ENCODE peak calls at places on chromosomes 1 and 21, in six cellular contexts. N, Z, K, J, R and E are unnamed samples.

GRCh38 chr1:12088607-12089006 is 25.5 kb downstream of the TNFRSF8 start:
- DNase-seq in Z (no peak), K (peak; percentile 39), N (no peak), J (no peak), R (no peak), E (peak; percentile 34)

GRCh38 chr1:9900142-9901043 is 9.7 kb downstream of the CTNNBIP1 start:
- DNase-seq in J (peak; percentile 87), R (no peak), K (no peak), Z (no peak), N (no peak), E (no peak)

GRCh38 chr1:4660917-4661594 is 6.6 kb downstream of the AJAP1 start:
- DNase-seq in K (no peak), Z (no peak), R (no peak), N (no peak), J (no peak), E (no peak)

GRCh38 chr1:173749137-173749536 is 34.4 kb downstream of the KLHL20 start:
- DNase-seq in Z (no peak), N (no peak), K (no peak), R (no peak), J (no peak), E (no peak)

GRCh38 chr1:179082308-179083030 is 599 bp downstream of the TOR3A start:
- DNase-seq in Z (no peak), K (peak; percentile 27), R (no peak), J (peak; percentile 28), N (no peak), E (peak; percentile 59)

GRCh38 chr21:42981862-42982261 is 7.5 kb downstream of the PKNOX1 start:
- DNase-seq in K (no peak), J (no peak), Z (no peak), R (no peak), N (no peak), E (no peak)

GRCh38 chr21:45833437-45833836 is 148.1 kb upstream of the COL6A1 start:
- DNase-seq in R (no peak), N (no peak), J (no peak), Z (no peak), K (no peak), E (no peak)

GRCh38 chr1:9326596-9326995 is 33.9 kb downstream of the SPSB1 start:
- DNase-seq in N (peak; percentile 66), J (no peak), Z (no peak), R (peak; percentile 56), K (no peak), E (no peak)

GRCh38 chr1:106435269-106435668 is 621.2 kb upstream of the PRMT6 start:
- DNase-seq in Z (no peak), R (no peak), K (no peak), J (no peak), N (no peak), E (no peak)

GRCh38 chr1:20376171-20376570 is 85.5 kb downstream of the VWA5B1 start:
- DNase-seq in J (no peak), Z (no peak), N (no peak), K (no peak), R (no peak), E (no peak)

GRCh38 chr1:53071167-53071865 is 9.3 kb downstream of the PODN start:
- DNase-seq in J (no peak), R (peak; percentile 10), N (no peak), Z (peak; percentile 46), K (no peak), E (no peak)

GRCh38 chr1:2295526-2295925 is 67.4 kb downstream of the SKI start:
- DNase-seq in K (no peak), Z (no peak), R (no peak), J (no peak), N (no peak), E (no peak)

GRCh38 chr21:35843911-35844667 is 216.2 kb downstream of the SETD4 start:
- DNase-seq in N (no peak), Z (peak; percentile 56), K (no peak), J (no peak), R (no peak), E (no peak)

GRCh38 chr1:163174524-163175437 is 27.9 kb downstream of the RGS5 start:
- DNase-seq in N (peak; percentile 79), Z (peak; percentile 75), K (peak; percentile 21), J (peak; percentile 35), R (peak; percentile 23), E (no peak)

GRCh38 chr1:108643492-108644333 is 17.2 kb downstream of the HENMT1 start:
- DNase-seq in K (peak; percentile 67), Z (no peak), R (peak; percentile 12), N (peak; percentile 86), J (peak; percentile 39), E (peak; percentile 59)

GRCh38 chr1:3470650-3471355 is 16.3 kb downstream of the ARHGEF16 start:
- DNase-seq in K (no peak), Z (peak; percentile 39), N (no peak), R (no peak), J (no peak), E (peak; percentile 30)

GRCh38 chr1:3471356-3472087 is 17.1 kb downstream of the ARHGEF16 start:
- DNase-seq in K (no peak), R (peak; percentile 56), J (no peak), Z (peak; percentile 59), N (peak; percentile 57), E (no peak)

GRCh38 chr1:3469104-3469848 is 14.8 kb downstream of the ARHGEF16 start:
- DNase-seq in J (no peak), R (no peak), K (no peak), N (no peak), Z (no peak), E (peak; percentile 44)

GRCh38 chr1:3468236-3469103 is 14.0 kb downstream of the ARHGEF16 start:
- DNase-seq in N (no peak), R (no peak), K (no peak), J (no peak), Z (peak; percentile 54), E (no peak)

DNA sequence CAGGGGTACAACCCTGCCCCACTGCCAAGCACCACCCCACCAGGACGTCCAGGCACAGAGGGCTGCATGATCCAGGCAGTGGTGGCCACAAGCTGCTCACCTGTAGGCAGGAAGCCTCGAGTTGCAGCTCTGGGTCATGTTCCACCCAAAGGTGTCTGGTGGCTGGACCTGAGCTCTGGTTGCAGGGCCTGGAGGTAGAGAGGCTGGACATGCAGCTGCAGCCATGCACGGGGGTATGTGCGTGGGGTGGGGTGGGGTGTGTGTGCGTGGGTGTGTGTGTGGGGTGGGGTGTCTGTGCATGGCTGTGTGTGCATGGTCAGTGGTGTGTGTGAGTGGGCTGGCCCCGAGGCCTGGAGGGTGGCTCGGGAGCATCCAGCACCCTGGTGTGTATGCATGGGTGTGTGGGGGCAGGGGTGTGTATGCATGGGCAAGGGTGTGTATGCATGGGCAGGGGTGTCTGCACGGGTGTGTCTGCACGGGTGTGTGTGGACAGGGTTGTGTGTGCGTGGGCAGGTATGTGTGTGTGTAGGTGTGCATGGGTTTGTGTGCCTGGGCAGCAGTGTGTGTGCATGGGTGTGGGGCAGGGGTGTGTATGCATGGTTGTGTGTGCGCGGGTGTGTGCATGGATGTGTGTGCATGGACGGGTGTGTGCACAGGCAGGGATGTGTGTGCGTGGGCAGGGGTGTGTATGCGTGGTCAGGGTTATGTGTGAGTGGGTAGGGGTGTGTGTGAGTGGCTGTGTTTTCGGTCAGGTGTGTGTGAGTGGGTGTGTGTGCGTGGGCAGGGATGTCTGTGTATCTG is 15.6 kb downstream of the ARHGEF16 start:
- DNase-seq in N (no peak), J (no peak), R (no peak), Z (no peak), K (no peak), E (peak; percentile 43)
- H3K27ac ChIP-seq in N (no peak overlapping the region), J (no peak overlapping the region), R (no peak overlapping the region), Z (no peak overlapping the region), K (no peak overlapping the region), E (no peak overlapping the region)

DNA sequence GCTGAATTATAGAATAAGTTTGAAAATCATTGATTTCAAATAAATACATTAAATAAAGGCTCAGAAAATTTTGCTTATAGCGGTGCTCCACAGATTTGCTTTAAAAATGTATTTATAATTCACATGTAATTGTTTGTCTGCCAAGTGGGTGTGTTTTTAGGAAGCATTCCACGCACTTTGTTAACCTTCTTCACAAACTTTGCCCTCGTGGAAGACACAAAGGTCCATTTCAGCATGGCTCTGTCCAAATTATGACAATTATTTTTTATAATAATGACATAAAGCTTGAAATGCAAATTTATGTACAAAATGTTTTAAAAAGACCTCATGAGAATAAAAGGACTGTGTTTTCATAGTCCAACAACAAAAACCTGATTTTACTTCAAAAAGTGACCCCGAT is 146.1 kb downstream of the GRIK1 start:
- DNase-seq in R (no peak), Z (no peak), J (no peak), N (no peak), K (no peak), E (no peak)
- H3K4me1 ChIP-seq in R (no peaks in the 10 kb centered on the region), Z (no peaks in the 10 kb centered on the region), J (peaks cover 3% of the 10 kb centered on the region), N (no peaks in the 10 kb centered on the region), K (no peaks in the 10 kb centered on the region), E (no peaks in the 10 kb centered on the region)

DNA sequence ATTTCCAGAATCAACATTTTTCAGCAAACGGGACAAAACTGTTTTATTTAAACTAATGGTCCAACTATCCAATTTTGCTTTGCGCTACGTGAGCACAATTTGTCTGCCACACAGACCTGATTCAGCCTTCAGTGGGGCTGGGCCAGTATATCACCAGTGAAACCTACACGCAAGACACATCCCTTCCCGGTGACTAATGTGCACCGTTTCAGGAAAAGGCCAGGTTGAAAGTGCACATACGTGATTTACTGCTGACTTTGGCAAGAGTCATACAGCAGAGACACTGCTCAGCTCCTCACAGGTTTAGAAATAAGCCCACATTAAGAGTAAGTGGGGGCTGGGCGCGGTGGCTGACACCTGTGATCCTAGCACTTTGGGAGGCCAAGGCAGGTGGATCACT is 5.1 kb upstream of the TMEM51 start:
- DNase-seq in K (no peak), Z (no peak), J (no peak), R (no peak), N (no peak), E (no peak)
- H3K9me3 ChIP-seq in K (no peaks in the 10 kb centered on the region), Z (no peaks in the 10 kb centered on the region), J (no peaks in the 10 kb centered on the region), R (no peaks in the 10 kb centered on the region), N (no peaks in the 10 kb centered on the region), E (no peaks in the 10 kb centered on the region)

GRCh38 chr1:192518700-192519099 is 56.9 kb upstream of the RGS1 start:
- DNase-seq in R (no peak), J (no peak), K (no peak), Z (no peak), N (no peak), E (no peak)

GRCh38 chr1:192513697-192514096 is 61.9 kb upstream of the RGS1 start:
- DNase-seq in N (no peak), Z (no peak), R (no peak), J (no peak), K (no peak), E (no peak)

GRCh38 chr1:192513196-192513595 is 62.4 kb upstream of the RGS1 start:
- DNase-seq in K (no peak), N (no peak), Z (no peak), J (no peak), R (no peak), E (no peak)

GRCh38 chr1:192512426-192513125 is 63.0 kb upstream of the RGS1 start:
- DNase-seq in J (peak; percentile 34), R (no peak), K (no peak), N (no peak), Z (no peak), E (no peak)

DNA sequence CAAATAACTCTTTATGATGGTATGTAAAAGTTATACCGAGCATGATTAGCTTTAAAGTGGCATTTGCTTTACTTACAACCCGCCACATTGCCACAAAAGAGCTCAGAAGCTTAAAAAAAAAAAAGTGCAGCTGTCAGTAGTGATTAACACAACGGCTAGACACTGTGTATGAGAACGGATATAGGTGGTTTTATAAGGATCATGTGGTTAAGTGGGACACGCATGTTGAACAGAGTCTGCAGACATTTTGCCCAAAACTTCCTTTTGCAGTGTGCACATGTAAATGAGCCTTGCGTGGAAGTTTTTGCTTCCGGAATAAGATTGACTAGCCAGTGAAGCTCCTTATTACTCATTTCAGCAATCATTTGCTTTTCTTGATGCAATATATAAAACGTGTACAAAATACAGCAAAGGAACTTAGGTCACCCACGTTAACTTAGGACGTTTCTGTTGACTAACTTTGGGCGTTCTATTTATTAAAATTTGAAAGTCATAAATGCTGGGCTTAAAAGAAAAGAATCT is 58.7 kb upstream of the RGS1 start:
- DNase-seq in N (no peak), R (no peak), K (peak; percentile 86), Z (no peak), J (no peak), E (peak; percentile 85)
- H3K27ac ChIP-seq in N (no peak overlapping the region), R (no peak overlapping the region), K (peak overlapping the region; percentile 60), Z (no peak overlapping the region), J (no peak overlapping the region), E (no peak overlapping the region)